ENCODE peak calls at places on chromosomes 16 and 17, in ten cellular contexts. X is heart left ventricle, F is HFF-Myc, W is body of pancreas, R is left ventricle myocardium inferior, U is cardiac fibroblast, A is GM20000, C is glutamatergic neuron, M is spleen, Y is NB4. N is an unnamed sample.

GRCh38 chr16:14497245-14498082 is 132.6 kb downstream of the PARN start:
- DNase-seq in X (no peak), F (no peak), W (peak; percentile 35), R (no peak), U (no peak), A (no peak), C (no peak), M (no peak), Y (no peak), N (no peak)

GRCh38 chr16:46688657-46689491 is at the start of gene VPS35:
- DNase-seq in X (peak; percentile 100), F (peak; percentile 96), W (peak; percentile 100), R (peak; percentile 100), U (peak; percentile 99), A (peak; percentile 95), C (peak; percentile 100), M (peak; percentile 99), Y (peak; percentile 99), N (peak; percentile 100)

GRCh38 chr17:29095439-29095838 is 52.5 kb downstream of the PIPOX start:
- DNase-seq in X (no peak), F (no peak), W (no peak), R (no peak), U (no peak), A (no peak), C (no peak), M (no peak), Y (no peak), N (no peak)

GRCh38 chr16:48047755-48048154 is 108.0 kb downstream of the ABCC12 start:
- DNase-seq in X (no peak), F (no peak), W (no peak), R (no peak), U (no peak), A (no peak), C (no peak), M (no peak), Y (no peak), N (no peak)

GRCh38 chr17:6574689-6575595 is 18.6 kb upstream of the PITPNM3 start:
- DNase-seq in X (no peak), F (peak; percentile 38), W (peak; percentile 63), R (peak; percentile 41), U (peak; percentile 67), A (peak; percentile 74), C (no peak), M (peak; percentile 85), Y (peak; percentile 80), N (peak; percentile 32)

GRCh38 chr17:63827801-63828221 is 348 bp upstream of the FTSJ3 start:
- DNase-seq in X (no peak), F (no peak), W (no peak), R (no peak), U (peak; percentile 17), A (no peak), C (no peak), M (no peak), Y (no peak), N (no peak)

GRCh38 chr16:80056334-80056733 is 455.8 kb upstream of the MAF start:
- DNase-seq in X (no peak), F (no peak), W (no peak), R (no peak), U (peak; percentile 60), A (no peak), C (no peak), M (no peak), Y (no peak), N (no peak)

GRCh38 chr17:79974786-79975497 is 60.7 kb downstream of the TBC1D16 start:
- DNase-seq in X (no peak), F (no peak), W (peak; percentile 61), R (no peak), U (no peak), A (no peak), C (no peak), M (peak; percentile 74), Y (peak; percentile 30), N (no peak)

GRCh38 chr17:75205037-75205792 is at the start of gene NUP85:
- DNase-seq in X (peak; percentile 97), F (peak; percentile 74), W (peak; percentile 93), R (peak; percentile 95), U (peak; percentile 96), A (peak; percentile 96), C (peak; percentile 97), M (peak; percentile 97), Y (peak; percentile 96), N (peak; percentile 95)

GRCh38 chr17:75207760-75208159 is 2.3 kb downstream of the NUP85 start:
- DNase-seq in X (no peak), F (no peak), W (no peak), R (no peak), U (no peak), A (no peak), C (no peak), M (no peak), Y (no peak), N (no peak)

GRCh38 chr17:75209061-75209460 is 3.6 kb downstream of the NUP85 start:
- DNase-seq in X (no peak), F (no peak), W (no peak), R (no peak), U (no peak), A (no peak), C (no peak), M (no peak), Y (no peak), N (no peak)

GRCh38 chr17:75208161-75208560 is 2.7 kb downstream of the NUP85 start:
- DNase-seq in X (no peak), F (no peak), W (no peak), R (no peak), U (no peak), A (no peak), C (no peak), M (no peak), Y (no peak), N (no peak)

DNA sequence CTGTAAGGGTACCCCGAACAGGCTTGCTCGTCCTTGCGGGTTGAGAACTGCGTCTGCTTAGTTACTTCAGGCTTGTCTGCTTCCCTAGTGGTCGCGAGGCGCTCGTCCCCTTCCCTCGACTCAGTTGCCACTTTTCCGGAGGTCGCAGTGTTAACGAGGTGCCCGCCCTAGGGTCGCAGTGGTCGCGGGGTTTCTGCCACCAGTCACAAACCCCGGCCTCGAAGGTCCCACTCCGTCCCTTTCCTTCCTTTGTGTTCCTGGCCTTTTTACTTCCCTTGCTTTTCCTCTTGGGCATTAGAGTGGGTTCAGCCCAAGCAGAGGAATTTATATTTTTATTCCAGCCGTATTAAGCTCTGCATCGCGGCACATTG is 299 bp downstream of the NUP85 start:
- DNase-seq in X (no peak), F (no peak), W (no peak), R (no peak), U (no peak), A (no peak), C (no peak), M (no peak), Y (no peak), N (no peak)
- TF ChIP-seq CTCF in X (no peak), F (no peak), W (no peak), R (peak; percentile 15), U (no peak), A (no peak), C (no peak), M (no peak), Y (no peak), N (no peak)

GRCh38 chr17:151004-151403 is 13.6 kb downstream of the SCGB1C2 start:
- DNase-seq in X (peak; percentile 10), F (no peak), W (no peak), R (no peak), U (no peak), A (no peak), C (no peak), M (no peak), Y (no peak), N (no peak)

GRCh38 chr17:149897-150575 is 12.7 kb downstream of the SCGB1C2 start:
- DNase-seq in X (peak; percentile 14), F (no peak), W (peak; percentile 0), R (peak; percentile 5), U (no peak), A (no peak), C (peak; percentile 2), M (peak; percentile 27), Y (no peak), N (no peak)

GRCh38 chr17:147796-148740 is 10.7 kb downstream of the SCGB1C2 start:
- DNase-seq in X (peak; percentile 42), F (no peak), W (peak; percentile 0), R (peak; percentile 5), U (no peak), A (no peak), C (peak; percentile 7), M (peak; percentile 41), Y (no peak), N (no peak)

GRCh38 chr17:148757-149156 is 11.4 kb downstream of the SCGB1C2 start:
- DNase-seq in X (peak; percentile 10), F (no peak), W (peak; percentile 0), R (peak; percentile 4), U (no peak), A (no peak), C (peak; percentile 5), M (peak; percentile 25), Y (no peak), N (peak; percentile 5)

DNA sequence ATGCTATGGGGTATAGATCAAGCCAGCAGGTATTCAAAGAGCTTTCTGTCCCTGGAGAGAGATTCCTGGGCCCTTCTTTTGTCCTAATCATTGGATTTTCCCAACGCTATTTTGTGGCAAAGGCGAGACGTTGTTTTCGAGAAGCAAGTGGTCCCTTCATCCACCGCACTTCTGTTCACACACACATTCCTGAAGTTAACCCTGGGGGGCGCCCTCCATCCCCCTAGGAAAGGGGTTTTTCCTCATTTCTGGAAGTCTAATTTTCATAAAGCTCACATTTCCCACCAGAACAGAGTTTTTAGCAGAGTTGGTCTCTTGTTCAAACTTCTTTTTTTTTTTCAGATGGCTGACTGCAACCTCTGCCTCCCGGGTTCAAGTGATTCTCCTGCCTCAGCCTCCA is 11.9 kb downstream of the SCGB1C2 start:
- DNase-seq in X (peak; percentile 13), F (no peak), W (no peak), R (no peak), U (no peak), A (no peak), C (peak; percentile 7), M (peak; percentile 14), Y (no peak), N (no peak)
- TF ChIP-seq CTCF in X (no peak), F (no peak), W (no peak), R (no peak), U (no peak), A (no peak), C (no peak), M (no peak), Y (no peak), N (no peak)

DNA sequence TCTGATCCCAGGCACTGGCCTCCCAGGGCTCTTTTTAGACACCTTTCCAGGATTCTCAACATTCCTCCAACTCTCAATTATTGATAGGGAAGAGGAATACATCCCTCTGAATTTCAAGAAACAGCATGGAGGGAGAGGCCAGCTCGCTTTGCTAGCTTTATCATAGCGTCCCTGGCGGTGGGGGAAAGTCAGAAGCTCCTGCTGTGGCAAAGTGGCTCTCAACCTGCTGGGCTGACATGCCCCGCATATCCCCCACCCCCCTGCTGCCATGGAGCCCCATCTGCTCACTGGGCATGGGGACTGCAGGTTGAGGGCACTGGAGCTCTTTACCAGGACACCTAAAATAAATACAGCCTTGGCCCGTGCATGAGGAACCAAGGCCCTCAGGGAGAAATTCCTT is 140.3 kb downstream of the SLC39A11 start:
- DNase-seq in X (no peak), F (no peak), W (no peak), R (no peak), U (no peak), A (no peak), C (no peak), M (no peak), Y (no peak), N (no peak)
- TF ChIP-seq CTCF in X (no peak), F (no peak), W (no peak), R (no peak), U (no peak), A (no peak), C (no peak), M (no peak), Y (no peak), N (no peak)

GRCh38 chr17:38916771-38917170 is 8.6 kb upstream of the LASP1NB start:
- DNase-seq in X (no peak), F (no peak), W (no peak), R (no peak), U (no peak), A (no peak), C (no peak), M (peak; percentile 23), Y (no peak), N (no peak)

GRCh38 chr17:38915639-38915995 is 9.8 kb upstream of the LASP1NB start:
- DNase-seq in X (no peak), F (no peak), W (no peak), R (no peak), U (no peak), A (no peak), C (no peak), M (peak; percentile 24), Y (no peak), N (no peak)

GRCh38 chr17:38918916-38919315 is 6.5 kb upstream of the LASP1NB start:
- DNase-seq in X (no peak), F (no peak), W (no peak), R (no peak), U (no peak), A (no peak), C (no peak), M (no peak), Y (no peak), N (no peak)

GRCh38 chr17:38918129-38918913 is 7.1 kb upstream of the LASP1NB start:
- DNase-seq in X (no peak), F (no peak), W (no peak), R (no peak), U (no peak), A (no peak), C (no peak), M (no peak), Y (no peak), N (no peak)

GRCh38 chr17:38917259-38917658 is 8.2 kb upstream of the LASP1NB start:
- DNase-seq in X (no peak), F (no peak), W (no peak), R (no peak), U (no peak), A (no peak), C (no peak), M (no peak), Y (no peak), N (no peak)
- TF ChIP-seq CTCF in X (no peak), F (no peak), W (no peak), R (no peak), U (no peak), A (no peak), C (no peak), M (no peak), Y (no peak), N (no peak)

N was measured in mucosa of descending colon.